ENCODE peak calls at places on chromosome 2, in nine cellular contexts. U is transverse colon, R is esophagus squamous epithelium, J is A549, K is lung, M is sigmoid colon, N is gastrocnemius medialis, D is neural progenitor cell, G is cardiac muscle cell. F is an unnamed sample.
A peak's percentile ranks its signal among the peaks of the same experiment; 100 is the strongest.

GRCh38 chr2:942775-943460 is 7.7 kb upstream of the SNTG2 start:
- DNase-seq in M (no peak), G (no peak), D (no peak), R (no peak), J (no peak), U (no peak), K (no peak), N (no peak), F (no peak)

GRCh38 chr2:61707984-61708852 is 145.6 kb downstream of the FAM161A start:
- DNase-seq in U (no peak), N (peak; percentile 93), J (peak; percentile 57), G (peak; percentile 3), K (no peak), D (peak; percentile 18), R (no peak), M (no peak), F (no peak)

GRCh38 chr2:20523053-20523452 is 76.2 kb downstream of the RHOB start:
- DNase-seq in R (no peak), M (peak; percentile 40), D (no peak), J (no peak), N (no peak), G (no peak), U (no peak), K (no peak), F (no peak)

GRCh38 chr2:125615438-125615837 is 1040.5 kb upstream of the GYPC start:
- DNase-seq in K (no peak), J (no peak), R (no peak), M (no peak), D (no peak), U (no peak), G (no peak), N (no peak), F (no peak)

GRCh38 chr2:235956281-235956970 is 211.8 kb downstream of the GBX2 start:
- DNase-seq in M (peak; percentile 59), U (no peak), N (no peak), K (no peak), J (no peak), D (no peak), R (no peak), G (no peak), F (no peak)

GRCh38 chr2:62415518-62415917 is 90.5 kb downstream of the TMEM17 start:
- DNase-seq in J (no peak), N (no peak), D (no peak), M (no peak), U (no peak), R (no peak), G (no peak), K (no peak), F (no peak)

GRCh38 chr2:37635359-37636208 is 35.9 kb downstream of the CDC42EP3 start:
- DNase-seq in D (no peak), K (no peak), M (no peak), J (no peak), R (peak; percentile 17), N (no peak), U (peak; percentile 28), G (peak; percentile 86), F (peak; percentile 62)

GRCh38 chr2:72755647-72756423 is 70.0 kb downstream of the EXOC6B start:
- DNase-seq in K (no peak), R (no peak), N (no peak), J (no peak), D (no peak), U (no peak), G (peak; percentile 67), M (no peak), F (peak; percentile 33)

GRCh38 chr2:173079968-173080860 is 4.6 kb downstream of the MAP3K20 start:
- DNase-seq in J (no peak), G (peak; percentile 74), U (no peak), M (no peak), K (no peak), R (no peak), D (no peak), N (no peak), F (no peak)

GRCh38 chr2:196987654-196988364 is 61.3 kb upstream of the PGAP1 start:
- DNase-seq in K (no peak), M (no peak), N (no peak), D (peak; percentile 6), G (peak; percentile 97), J (peak; percentile 67), R (no peak), U (no peak), F (peak; percentile 98)

GRCh38 chr2:120887844-120888243 is 152.2 kb downstream of the GLI2 start:
- DNase-seq in G (no peak), N (peak; percentile 64), R (no peak), D (no peak), U (no peak), K (peak; percentile 48), M (no peak), J (no peak), F (no peak)

GRCh38 chr2:115122701-115123100 is 680.3 kb downstream of the DPP10 start:
- DNase-seq in G (no peak), R (no peak), D (no peak), N (no peak), U (no peak), M (no peak), J (no peak), K (no peak), F (no peak)

GRCh38 chr2:241864168-241864896 is 5.2 kb upstream of the RTP5 start:
- DNase-seq in G (no peak), N (no peak), U (no peak), J (no peak), R (no peak), M (no peak), K (no peak), D (no peak), F (no peak)
- H3K4me1 ChIP-seq in G (no peaks in the 10 kb centered on the region), N (peaks cover 11% of the 10 kb centered on the region), U (peaks cover 9% of the 10 kb centered on the region), J (peaks cover 9% of the 10 kb centered on the region), R (peaks cover 18% of the 10 kb centered on the region), M (peaks cover 25% of the 10 kb centered on the region), K (peaks cover 12% of the 10 kb centered on the region), D (no peaks in the 10 kb centered on the region), F (no peaks in the 10 kb centered on the region)

GRCh38 chr2:222290371-222290690 is 8.5 kb downstream of the PAX3 start:
- DNase-seq in J (no peak), D (no peak), R (no peak), N (no peak), M (no peak), G (no peak), K (no peak), U (no peak), F (no peak)

GRCh38 chr2:222287862-222288479 is 10.8 kb downstream of the PAX3 start:
- DNase-seq in G (no peak), U (no peak), D (no peak), N (no peak), R (no peak), J (no peak), M (no peak), K (no peak), F (no peak)

GRCh38 chr2:222288590-222289279 is 10.1 kb downstream of the PAX3 start:
- DNase-seq in N (no peak), U (no peak), K (no peak), R (no peak), D (peak; percentile 65), G (no peak), J (no peak), M (no peak), F (no peak)

GRCh38 chr2:222290691-222291484 is 7.9 kb downstream of the PAX3 start:
- DNase-seq in G (peak; percentile 26), N (no peak), U (no peak), J (no peak), R (no peak), D (peak; percentile 95), M (no peak), K (no peak), F (no peak)

DNA sequence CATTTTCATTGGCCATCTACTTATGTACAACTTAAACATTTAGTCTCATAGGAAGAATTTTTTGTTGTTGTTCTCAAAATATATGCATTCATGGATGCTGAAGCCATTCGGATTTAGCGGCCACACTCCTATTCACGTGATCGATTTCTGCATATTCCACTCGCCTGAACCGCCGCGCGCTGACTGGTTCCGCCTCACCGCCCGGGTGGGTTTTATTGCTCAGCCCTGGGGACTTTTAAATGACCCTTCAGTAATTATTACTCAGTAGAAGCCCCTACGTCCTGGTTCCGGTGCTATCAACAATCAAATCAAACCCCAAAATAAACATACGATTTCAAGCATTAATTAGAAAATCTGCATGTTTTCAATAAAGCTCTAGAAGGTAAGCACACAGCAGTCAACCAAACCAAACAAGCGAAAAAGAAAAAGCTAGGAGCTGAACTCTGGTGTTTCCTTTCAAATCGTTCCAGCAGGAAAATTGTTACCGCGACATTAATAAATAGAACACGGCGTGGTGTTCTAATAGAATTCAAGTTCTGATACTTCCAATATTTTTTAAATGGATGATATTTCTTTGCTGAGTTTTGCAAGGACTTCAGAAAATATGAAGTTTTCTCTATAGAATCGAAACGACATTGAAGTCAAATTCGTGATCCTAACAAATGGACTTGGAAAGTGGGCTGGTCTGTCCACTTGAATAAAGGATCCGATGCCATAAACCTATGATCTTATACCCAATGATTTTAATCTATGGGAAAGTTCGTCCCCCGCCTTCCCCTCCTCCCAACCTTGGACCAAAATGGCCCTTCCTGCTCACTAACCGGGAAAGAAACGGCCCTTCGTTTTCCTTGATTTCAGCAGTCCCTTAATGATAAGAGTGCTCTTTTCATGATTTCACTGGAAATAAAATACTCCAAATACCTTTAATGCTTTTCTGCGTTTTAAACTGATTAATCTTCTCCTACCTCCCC is 9.2 kb downstream of the PAX3 start:
- DNase-seq in D (no peak), N (no peak), U (no peak), K (no peak), G (no peak), M (no peak), R (no peak), J (no peak), F (no peak)
- H3K4me3 ChIP-seq in D (peak overlapping the region; percentile 48), N (no peak overlapping the region), U (no peak overlapping the region), K (no peak overlapping the region), G (no peak overlapping the region), M (no peak overlapping the region), R (no peak overlapping the region), J (no peak overlapping the region), F (no peak overlapping the region)

DNA sequence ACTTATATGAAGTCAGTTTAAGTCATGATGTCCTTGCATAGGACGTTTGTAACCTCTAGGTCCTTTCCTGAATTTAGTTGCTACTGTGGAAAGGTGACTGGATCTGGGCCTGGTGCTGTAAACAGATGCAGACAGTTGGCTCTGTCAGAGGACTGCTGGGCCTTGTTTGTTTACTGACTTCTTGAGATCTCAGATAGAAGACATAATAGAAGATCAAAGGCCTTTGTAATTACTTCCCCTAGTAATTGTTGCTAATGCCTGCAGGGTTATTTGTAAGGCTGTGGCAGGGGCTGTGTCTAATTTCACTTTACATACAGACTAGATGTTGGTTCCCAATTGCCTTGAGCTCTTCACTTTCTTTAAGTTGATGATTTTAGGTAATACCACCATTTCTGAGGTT is 42.5 kb downstream of the LYPD6B start:
- DNase-seq in D (peak; percentile 54), J (no peak), N (no peak), G (no peak), R (no peak), M (no peak), U (no peak), K (no peak), F (no peak)
- H3K4me1 ChIP-seq in D (peaks cover 52% of the 10 kb centered on the region), J (no peaks in the 10 kb centered on the region), N (no peaks in the 10 kb centered on the region), G (peaks cover 32% of the 10 kb centered on the region), R (no peaks in the 10 kb centered on the region), M (no peaks in the 10 kb centered on the region), U (no peaks in the 10 kb centered on the region), K (peaks cover 12% of the 10 kb centered on the region), F (no peaks in the 10 kb centered on the region)

DNA sequence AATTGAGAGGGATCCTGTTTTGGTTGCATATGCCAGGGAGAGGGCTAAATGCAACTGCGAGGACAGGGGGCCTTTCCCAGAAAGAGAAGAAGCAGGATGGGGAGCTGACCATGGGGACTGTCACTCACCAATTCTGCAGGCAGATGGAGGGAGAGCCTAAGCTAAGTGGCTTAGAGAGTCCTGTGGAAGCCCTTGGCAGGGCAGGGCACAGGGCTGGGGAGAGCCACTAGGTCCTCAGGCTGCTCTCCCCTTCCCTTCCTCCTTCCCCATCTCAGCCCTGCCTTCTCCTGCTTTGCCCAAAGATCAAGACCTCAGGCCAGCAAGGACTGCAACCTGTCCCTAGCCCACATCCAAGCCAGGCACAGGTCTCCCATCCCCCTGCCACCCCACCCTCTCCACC is 24.4 kb upstream of the CATIP start:
- DNase-seq in D (no peak), U (no peak), G (no peak), N (no peak), M (no peak), R (no peak), J (no peak), K (no peak), F (no peak)
- H3K4me3 ChIP-seq in D (no peak overlapping the region), U (no peak overlapping the region), G (no peak overlapping the region), N (no peak overlapping the region), M (no peak overlapping the region), R (no peak overlapping the region), J (no peak overlapping the region), K (no peak overlapping the region), F (no peak overlapping the region)

F was measured in endothelial cell of umbilical vein.